ENCODE peak calls at places on chromosomes 1 and 21, in four cellular contexts. I is BE2C, N is AG09309, O is left ventricle myocardium inferior. T is an unnamed sample.

GRCh38 chr1:48039088-48040049 is 42.2 kb upstream of the TRABD2B start:
- DNase-seq in I (no peak), N (no peak), O (no peak), T (no peak)

GRCh38 chr1:4005431-4005830 is 105.4 kb upstream of the C1orf174 start:
- DNase-seq in I (no peak), N (no peak), O (no peak), T (no peak)

GRCh38 chr1:2980849-2981248 is 40.4 kb upstream of the ACTRT2 start:
- DNase-seq in I (no peak), N (no peak), O (no peak), T (peak)

GRCh38 chr1:199780948-199781347 is 246.6 kb upstream of the NR5A2 start:
- DNase-seq in I (no peak), N (no peak), O (no peak), T (no peak)

GRCh38 chr1:44805311-44806024 is 1.7 kb downstream of the DYNLT4 start:
- DNase-seq in I (no peak), N (no peak), O (peak), T (no peak)

GRCh38 chr21:22791986-22792560 is 1793.9 kb downstream of the NCAM2 start:
- DNase-seq in I (peak), N (no peak), O (no peak), T (no peak)

GRCh38 chr1:27807385-27807784 is 23.2 kb upstream of the PPP1R8 start:
- DNase-seq in I (no peak), N (no peak), O (no peak), T (no peak)

GRCh38 chr21:44842721-44843445 is 25.0 kb upstream of the SUMO3 start:
- DNase-seq in I (no peak), N (no peak), O (no peak), T (no peak)

GRCh38 chr1:63713041-63713440 is 60.8 kb upstream of the ROR1 start:
- DNase-seq in I (no peak), N (no peak), O (no peak), T (no peak)

GRCh38 chr1:62875676-62876075 is 91.7 kb downstream of the ATG4C start:
- DNase-seq in I (no peak), N (no peak), O (no peak), T (no peak)

GRCh38 chr1:200666309-200666708 is 3.4 kb downstream of the DDX59 start:
- DNase-seq in I (no peak), N (no peak), O (no peak), T (no peak)

GRCh38 chr1:179296356-179296755 is 2.8 kb downstream of the SOAT1 start:
- DNase-seq in I (no peak), N (no peak), O (no peak), T (no peak)

GRCh38 chr1:185531838-185532237 is 202.4 kb upstream of the HMCN1 start:
- DNase-seq in I (no peak), N (no peak), O (no peak), T (no peak)

DNA sequence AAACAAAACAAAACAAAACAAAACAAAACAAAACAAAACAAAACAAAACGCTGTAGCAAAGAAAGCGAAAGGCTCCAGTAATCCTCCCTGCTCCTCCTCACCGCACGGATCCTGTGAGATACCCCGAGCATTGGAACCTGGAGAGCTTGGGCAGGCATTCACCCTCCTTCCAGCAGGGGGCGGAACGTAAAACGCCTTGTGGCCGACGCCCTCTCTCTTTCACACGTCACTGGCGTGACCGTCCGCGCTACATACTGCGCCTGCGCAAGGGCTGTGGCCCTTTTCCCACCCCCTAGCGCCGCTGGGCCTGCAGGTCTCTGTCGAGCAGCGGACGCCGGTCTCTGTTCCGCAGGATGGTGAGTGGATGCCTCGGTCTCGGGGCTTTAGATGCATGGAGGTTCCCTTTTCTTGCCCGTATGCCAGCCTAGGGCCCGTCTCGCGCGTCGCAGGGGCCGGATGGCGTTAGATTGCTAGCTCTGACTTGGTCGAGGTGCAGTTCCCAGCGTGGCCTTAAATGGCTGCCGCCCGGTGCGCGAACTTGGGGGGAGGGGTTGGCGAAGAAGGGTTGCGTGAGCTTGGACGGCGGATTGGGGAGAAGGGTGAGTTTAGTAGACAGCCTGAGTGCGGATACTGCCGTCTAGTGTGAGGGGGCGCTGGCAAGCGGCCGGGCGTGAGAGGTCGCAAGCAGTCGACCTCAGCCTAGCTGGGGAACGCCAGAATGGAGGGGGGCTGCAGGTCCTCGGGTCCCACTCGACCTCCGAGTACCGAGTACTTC is at the start of gene RPL5:
- DNase-seq in I (peak), N (peak), O (peak), T (peak)
- TF ChIP-seq CTCF in I (peak), N (peak), O (peak), T (no peak)

GRCh38 chr1:42733415-42734200 is 6.4 kb downstream of the CLDN19 start:
- DNase-seq in I (no peak), N (no peak), O (no peak), T (no peak)

GRCh38 chr1:42734201-42735035 is 5.6 kb downstream of the CLDN19 start:
- DNase-seq in I (no peak), N (no peak), O (no peak), T (no peak)

GRCh38 chr1:42732126-42732680 is 7.8 kb downstream of the CLDN19 start:
- DNase-seq in I (no peak), N (no peak), O (no peak), T (no peak)

GRCh38 chr1:42730002-42730401 is 10.0 kb downstream of the CLDN19 start:
- DNase-seq in I (no peak), N (no peak), O (no peak), T (no peak)

DNA sequence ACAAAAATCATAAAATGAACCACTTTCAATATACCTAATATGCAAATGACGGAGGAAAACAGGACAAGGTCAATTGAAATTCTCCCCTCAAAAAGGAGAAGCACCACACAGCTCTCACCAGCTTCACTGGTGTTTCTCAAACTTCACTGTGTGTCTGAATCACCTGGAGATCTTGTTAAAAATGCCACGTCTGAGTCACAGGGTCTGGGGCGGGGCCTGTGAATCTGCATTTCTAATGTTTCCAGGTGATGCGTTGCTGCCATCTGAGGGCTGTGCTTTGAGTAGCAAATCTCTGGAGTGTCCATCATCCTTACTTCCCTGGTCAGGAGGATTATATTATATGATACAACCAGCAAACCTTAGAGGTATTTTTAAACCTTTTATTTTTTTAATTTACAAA is 9.0 kb downstream of the CLDN19 start:
- DNase-seq in I (no peak), N (no peak), O (no peak), T (no peak)
- TF ChIP-seq CTCF in I (no peak), N (no peak), O (no peak), T (no peak)

DNA sequence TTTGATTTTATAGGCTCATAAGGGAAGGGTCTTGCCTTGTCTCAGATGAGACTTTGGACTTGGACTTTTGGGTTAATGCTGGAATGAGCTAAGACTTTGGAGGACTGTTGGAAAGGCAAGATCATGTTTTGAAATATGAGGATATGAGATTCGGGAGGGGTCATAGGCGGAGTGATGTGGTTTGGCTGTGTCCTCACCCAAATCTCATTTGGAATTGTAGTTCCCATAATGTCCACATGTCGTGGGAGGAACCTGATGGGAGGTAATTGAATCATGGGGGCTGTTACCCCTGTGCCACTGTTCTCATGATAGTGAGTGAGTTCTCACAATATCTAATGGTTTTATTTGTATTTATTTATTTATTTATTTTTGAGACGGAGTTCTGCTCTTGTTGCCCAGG is 6.9 kb upstream of the CSDE1 start:
- DNase-seq in I (no peak), N (no peak), O (no peak), T (no peak)
- TF ChIP-seq CTCF in I (peak), N (no peak), O (peak), T (no peak)

DNA sequence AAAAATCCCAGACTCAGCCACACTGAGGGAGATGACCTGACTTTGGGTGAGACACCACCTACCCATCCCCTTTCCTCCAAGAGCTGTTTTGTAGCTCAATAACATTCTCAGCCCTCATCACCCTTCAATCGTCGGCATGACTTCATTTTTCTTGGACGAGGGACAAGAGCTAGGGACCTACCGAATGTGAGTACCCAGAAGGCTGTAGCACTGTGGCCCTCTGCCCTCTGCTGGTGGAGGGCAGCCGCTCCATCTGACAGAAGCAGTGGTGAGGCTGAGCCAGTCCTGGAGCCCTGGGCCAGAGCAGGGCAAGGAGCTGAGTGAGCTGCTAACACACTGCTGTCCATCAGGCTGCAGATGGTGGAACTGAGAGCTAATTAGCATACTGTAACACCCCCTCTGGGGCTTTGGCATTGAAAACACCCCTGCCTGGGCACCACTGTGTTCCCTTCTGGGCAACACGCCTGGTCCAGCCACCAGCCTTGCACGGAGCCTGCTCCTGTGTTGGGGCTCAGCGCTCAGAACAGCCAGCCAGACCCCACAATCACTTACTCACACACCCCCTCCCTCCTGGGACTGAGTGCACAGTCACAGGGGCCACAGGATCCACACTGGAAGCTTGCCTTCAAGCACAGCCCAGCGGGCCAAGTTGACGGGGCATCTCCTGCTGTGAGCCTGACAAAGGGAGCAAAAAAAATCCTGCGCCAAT is 18.3 kb upstream of the ALPL start:
- DNase-seq in I (peak), N (peak), O (no peak), T (no peak)
- TF ChIP-seq CTCF in I (peak), N (peak), O (peak), T (no peak)

GRCh38 chr1:39392851-39393573 is 98.4 kb upstream of the BMP8A start:
- DNase-seq in I (no peak), N (no peak), O (no peak), T (no peak)

GRCh38 chr1:39391741-39392679 is 99.4 kb upstream of the BMP8A start:
- DNase-seq in I (no peak), N (no peak), O (no peak), T (no peak)

GRCh38 chr1:39386997-39387396 is 104.4 kb upstream of the BMP8A start:
- DNase-seq in I (no peak), N (no peak), O (no peak), T (no peak)

GRCh38 chr1:39385067-39385988 is 106.1 kb upstream of the BMP8A start:
- DNase-seq in I (no peak), N (no peak), O (no peak), T (no peak)

GRCh38 chr1:39387452-39387851 is 104.0 kb upstream of the BMP8A start:
- DNase-seq in I (no peak), N (peak), O (no peak), T (no peak)
- TF ChIP-seq CTCF in I (peak), N (peak), O (no peak), T (no peak)

GRCh38 chr1:75908717-75909152 is 23.5 kb downstream of the ASB17 start:
- DNase-seq in I (peak), N (peak), O (no peak), T (no peak)
- TF ChIP-seq CTCF in I (peak), N (peak), O (no peak), T (no peak)

T was measured in activated B cell treated with CpG ODN at 0.5 μM for 24 hours.